ENCODE peak calls at places on chromosomes 7 and 10, in eight cellular contexts. V, T, W, Z, P, C, H and G are unnamed samples.
A peak's percentile ranks its signal among the peaks of the same experiment; 100 is the strongest.

GRCh38 chr7:24963218-24963617 is 16.8 kb downstream of the OSBPL3 start:
- DNase-seq in V (no peak), T (no peak), W (peak; percentile 67), Z (no peak), P (peak; percentile 18), C (peak; percentile 17), H (no peak), G (peak; percentile 31)

GRCh38 chr10:30818010-30818660 is 188.6 kb upstream of the LYZL2 start:
- DNase-seq in V (no peak), T (no peak), W (peak; percentile 78), Z (no peak), P (peak; percentile 77), C (peak; percentile 76), H (no peak), G (peak; percentile 46)

GRCh38 chr7:20296444-20296843 is 34.3 kb upstream of the ITGB8 start:
- DNase-seq in V (no peak), T (no peak), W (no peak), Z (no peak), P (no peak), C (no peak), H (peak; percentile 78), G (no peak)

GRCh38 chr10:19828278-19829049 is 12.2 kb downstream of the PLXDC2 start:
- DNase-seq in V (no peak), T (no peak), W (peak; percentile 76), Z (no peak), P (no peak), C (no peak), H (no peak), G (no peak)

GRCh38 chr10:73076361-73077183 is 20.1 kb downstream of the P4HA1 start:
- DNase-seq in V (no peak), T (no peak), W (peak; percentile 90), Z (no peak), P (peak; percentile 46), C (no peak), H (peak; percentile 29), G (peak; percentile 86)

GRCh38 chr10:49598164-49598856 is 11.8 kb upstream of the SLC18A3 start:
- DNase-seq in V (no peak), T (no peak), W (no peak), Z (no peak), P (no peak), C (no peak), H (no peak), G (no peak)

GRCh38 chr7:156635529-156636385 is 4.8 kb upstream of the RNF32 start:
- DNase-seq in V (no peak), T (no peak), W (no peak), Z (no peak), P (no peak), C (no peak), H (peak; percentile 4), G (no peak)

GRCh38 chr7:24024689-24025088 is 259.3 kb upstream of the NPY start:
- DNase-seq in V (no peak), T (no peak), W (no peak), Z (no peak), P (no peak), C (no peak), H (no peak), G (no peak)

GRCh38 chr10:130400890-130401289 is 264.7 kb downstream of the GLRX3 start:
- DNase-seq in V (no peak), T (no peak), W (no peak), Z (no peak), P (no peak), C (no peak), H (no peak), G (no peak)

GRCh38 chr10:102813734-102814455 is 23.3 kb downstream of the CYP17A1 start:
- DNase-seq in V (no peak), T (no peak), W (no peak), Z (no peak), P (no peak), C (no peak), H (no peak), G (peak; percentile 28)

GRCh38 chr7:105656922-105657521 is 75.7 kb upstream of the EFCAB10 start:
- DNase-seq in V (peak; percentile 72), T (peak; percentile 60), W (peak; percentile 63), Z (peak; percentile 74), P (no peak), C (no peak), H (no peak), G (peak; percentile 56)

GRCh38 chr10:131248376-131249165 is 63.0 kb downstream of the TCERG1L start:
- DNase-seq in V (no peak), T (no peak), W (peak; percentile 43), Z (no peak), P (no peak), C (no peak), H (no peak), G (no peak)

GRCh38 chr7:44415047-44415446 is 75.4 kb downstream of the NUDCD3 start:
- DNase-seq in V (no peak), T (no peak), W (no peak), Z (no peak), P (no peak), C (no peak), H (peak; percentile 65), G (peak; percentile 37)

GRCh38 chr7:131016230-131016629 is 282.2 kb upstream of the KLF14 start:
- DNase-seq in V (no peak), T (no peak), W (no peak), Z (no peak), P (no peak), C (no peak), H (peak; percentile 65), G (peak; percentile 27)

GRCh38 chr7:81064446-81064845 is 145.6 kb upstream of the SEMA3C start:
- DNase-seq in V (no peak), T (peak; percentile 29), W (no peak), Z (no peak), P (no peak), C (no peak), H (no peak), G (no peak)

GRCh38 chr7:108222236-108222892 is 92.2 kb upstream of the LAMB4 start:
- DNase-seq in V (no peak), T (no peak), W (no peak), Z (no peak), P (no peak), C (no peak), H (no peak), G (peak; percentile 34)

GRCh38 chr10:11538834-11539190 is 72.6 kb downstream of the USP6NL start:
- DNase-seq in V (no peak), T (no peak), W (no peak), Z (no peak), P (no peak), C (no peak), H (no peak), G (no peak)

GRCh38 chr10:11533328-11533781 is 78.1 kb downstream of the USP6NL start:
- DNase-seq in V (no peak), T (no peak), W (no peak), Z (no peak), P (no peak), C (no peak), H (peak; percentile 38), G (peak; percentile 38)

GRCh38 chr10:11536256-11536655 is 75.2 kb downstream of the USP6NL start:
- DNase-seq in V (no peak), T (no peak), W (no peak), Z (no peak), P (no peak), C (no peak), H (no peak), G (no peak)

GRCh38 chr10:11532329-11532728 is 79.1 kb downstream of the USP6NL start:
- DNase-seq in V (no peak), T (no peak), W (no peak), Z (no peak), P (no peak), C (no peak), H (peak; percentile 64), G (no peak)

DNA sequence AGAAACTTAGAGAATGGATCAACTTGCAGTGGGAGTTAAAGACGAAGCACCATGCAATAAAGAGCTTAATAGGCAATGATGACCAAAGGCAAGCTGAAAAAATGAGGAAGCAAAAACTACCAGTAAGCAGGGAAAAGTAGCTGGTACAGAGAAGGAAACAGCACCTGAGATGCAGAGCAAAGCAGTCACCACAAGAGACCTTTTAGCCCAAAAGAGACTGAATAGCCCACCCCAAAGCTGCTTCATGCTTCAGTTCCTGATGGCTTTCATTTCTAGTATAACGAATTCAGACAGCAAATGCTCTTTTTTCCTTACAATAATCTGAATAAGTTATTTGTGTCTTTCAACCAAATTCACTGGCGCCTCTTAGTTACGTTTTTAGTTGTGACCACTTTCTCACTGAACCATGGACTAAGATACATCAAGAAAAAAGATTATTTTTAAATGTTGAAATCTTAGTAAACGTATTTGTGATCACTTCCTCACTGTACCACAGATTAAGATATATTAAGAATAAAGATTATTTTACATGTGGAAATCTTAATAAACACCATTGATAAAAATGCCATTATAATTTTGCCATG is 76.0 kb downstream of the USP6NL start:
- DNase-seq in V (no peak), T (no peak), W (no peak), Z (no peak), P (no peak), C (no peak), H (no peak), G (no peak)
- H3K4me1 ChIP-seq in V (peaks cover 12% of the 10 kb centered on the region), T (peaks cover 6% of the 10 kb centered on the region), W (peaks cover 4% of the 10 kb centered on the region), Z (no peaks in the 10 kb centered on the region), P (no peaks in the 10 kb centered on the region), C (peaks cover 10% of the 10 kb centered on the region), H (peaks cover 26% of the 10 kb centered on the region), G (peaks cover 13% of the 10 kb centered on the region)

DNA sequence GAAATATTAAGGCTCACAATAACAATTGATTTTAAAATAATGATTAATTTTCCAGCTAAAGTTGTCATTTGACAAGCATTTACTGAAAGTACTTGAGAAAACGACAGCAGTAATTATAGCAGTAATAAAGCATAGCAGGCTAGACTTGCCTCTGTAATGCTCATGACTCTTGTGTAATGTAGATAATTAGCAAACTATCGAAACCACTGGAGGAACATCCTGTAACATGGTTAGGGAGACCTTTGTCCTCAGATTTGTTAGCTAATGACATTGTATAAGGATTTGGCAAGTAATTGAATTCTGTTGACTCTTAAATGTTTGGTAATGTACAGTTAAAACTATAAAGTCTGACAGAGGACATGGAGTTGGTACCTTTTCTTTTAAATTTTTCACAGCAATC is 24.8 kb downstream of the ARL4A start:
- DNase-seq in V (no peak), T (no peak), W (no peak), Z (no peak), P (no peak), C (no peak), H (no peak), G (no peak)
- H3K4me1 ChIP-seq in V (peaks cover 15% of the 10 kb centered on the region), T (no peaks in the 10 kb centered on the region), W (peaks cover 4% of the 10 kb centered on the region), Z (peaks cover 17% of the 10 kb centered on the region), P (peaks cover 7% of the 10 kb centered on the region), C (peaks cover 22% of the 10 kb centered on the region), H (peaks cover 59% of the 10 kb centered on the region), G (peaks cover 37% of the 10 kb centered on the region)

DNA sequence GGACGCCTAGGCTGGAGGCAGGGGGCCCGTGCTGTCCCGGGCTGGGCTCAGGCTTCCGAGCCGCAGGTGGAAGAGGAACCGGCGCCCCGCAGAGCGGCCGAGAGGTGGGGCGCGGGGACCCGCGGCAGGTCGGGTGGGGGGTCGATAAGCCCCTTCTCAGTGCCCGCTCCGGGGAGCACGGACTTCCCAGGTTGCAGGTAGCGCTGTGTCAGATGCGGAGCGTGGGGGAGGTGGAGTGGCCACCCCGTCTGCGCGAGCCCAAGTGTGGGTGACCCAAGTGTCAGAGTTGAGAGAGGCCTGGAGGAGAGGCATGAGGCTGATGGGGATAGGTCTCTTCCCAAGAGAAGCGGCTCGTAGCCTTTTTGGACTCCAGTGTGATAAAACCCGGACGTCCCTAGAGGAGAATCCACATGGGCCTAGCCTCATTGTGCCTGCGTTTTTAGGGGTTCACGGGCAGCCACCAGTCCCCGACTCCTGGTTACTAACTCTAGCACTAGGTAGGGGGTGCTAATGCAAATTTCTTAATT is 580 bp downstream of the EEPD1 start:
- DNase-seq in V (peak; percentile 30), T (peak; percentile 55), W (peak; percentile 77), Z (no peak), P (no peak), C (peak; percentile 53), H (no peak), G (peak; percentile 33)
- H3K4me1 ChIP-seq in V (peaks cover 12% of the 10 kb centered on the region), T (peaks cover 54% of the 10 kb centered on the region), W (peaks cover 56% of the 10 kb centered on the region), Z (peaks cover 44% of the 10 kb centered on the region), P (peaks cover 49% of the 10 kb centered on the region), C (peaks cover 59% of the 10 kb centered on the region), H (peaks cover 24% of the 10 kb centered on the region), G (peaks cover 20% of the 10 kb centered on the region)

GRCh38 chr10:55237462-55237861 is 436.4 kb upstream of the PCDH15 start:
- DNase-seq in V (no peak), T (no peak), W (no peak), Z (no peak), P (no peak), C (no peak), H (no peak), G (no peak)
- H3K4me1 ChIP-seq in V (no peaks in the 10 kb centered on the region), T (no peaks in the 10 kb centered on the region), W (no peaks in the 10 kb centered on the region), Z (no peaks in the 10 kb centered on the region), P (no peaks in the 10 kb centered on the region), C (no peaks in the 10 kb centered on the region), H (no peaks in the 10 kb centered on the region), G (no peaks in the 10 kb centered on the region)